ENCODE peak calls at places on chromosomes 2 and 18, in six cellular contexts. X is mesenchymal stem cell, E is IMR-90, D is mesendoderm, C is neuronal stem cell, P is H1. Z is an unnamed sample.

GRCh38 chr2:96138146-96139145 is at the start of gene ASTL:
- DNase-seq in X (peak; percentile 32), E (peak; percentile 32), D (peak; percentile 75), C (no peak), P (peak; percentile 88), Z (peak; percentile 98)

GRCh38 chr2:7146151-7146550 is 228.9 kb downstream of the RNF144A start:
- DNase-seq in X (no peak), E (no peak), D (no peak), C (no peak), P (no peak), Z (no peak)

GRCh38 chr2:36423172-36423571 is 67.6 kb downstream of the CRIM1 start:
- DNase-seq in X (no peak), E (no peak), D (no peak), C (no peak), P (no peak), Z (no peak)

GRCh38 chr2:95052301-95052700 is 26.8 kb downstream of the MAL start:
- DNase-seq in X (no peak), E (no peak), D (no peak), C (no peak), P (no peak), Z (no peak)

GRCh38 chr18:58893388-58894099 is 28.9 kb downstream of the ZNF532 start:
- DNase-seq in X (no peak), E (peak; percentile 53), D (no peak), C (no peak), P (no peak), Z (no peak)

GRCh38 chr2:99863914-99864273 is 278.5 kb downstream of the AFF3 start:
- DNase-seq in X (peak; percentile 72), E (peak; percentile 28), D (no peak), C (no peak), P (no peak), Z (no peak)

GRCh38 chr2:40448476-40449079 is 3.3 kb downstream of the SLC8A1 start:
- DNase-seq in X (peak; percentile 22), E (peak; percentile 52), D (peak; percentile 69), C (no peak), P (no peak), Z (peak; percentile 41)

GRCh38 chr2:10933700-10934225 is 22.0 kb downstream of the KCNF1 start:
- DNase-seq in X (no peak), E (no peak), D (no peak), C (no peak), P (no peak), Z (no peak)

GRCh38 chr2:26970244-26970927 is at the start of gene MAPRE3:
- DNase-seq in X (peak; percentile 79), E (peak; percentile 57), D (peak; percentile 97), C (peak; percentile 97), P (peak; percentile 97), Z (peak; percentile 98)

GRCh38 chr2:129379411-129379810 is 600.1 kb upstream of the RAB6C start:
- DNase-seq in X (no peak), E (no peak), D (no peak), C (no peak), P (no peak), Z (no peak)

GRCh38 chr2:9914384-9915065 is 37.0 kb upstream of the GRHL1 start:
- DNase-seq in X (peak; percentile 86), E (peak; percentile 91), D (peak; percentile 57), C (no peak), P (no peak), Z (no peak)

GRCh38 chr18:47826157-47827074 is 104.0 kb downstream of the SMAD2 start:
- DNase-seq in X (no peak), E (no peak), D (no peak), C (no peak), P (no peak), Z (no peak)

GRCh38 chr18:13562494-13563029 is 163.8 kb downstream of the FAM210A start:
- DNase-seq in X (no peak), E (no peak), D (no peak), C (no peak), P (no peak), Z (no peak)

GRCh38 chr2:25960920-25961319 is 21.4 kb downstream of the KIF3C start:
- DNase-seq in X (peak; percentile 70), E (peak; percentile 63), D (no peak), C (no peak), P (no peak), Z (no peak)

GRCh38 chr2:220913384-220913783 is 658.7 kb downstream of the EPHA4 start:
- DNase-seq in X (no peak), E (peak; percentile 52), D (no peak), C (no peak), P (no peak), Z (no peak)

GRCh38 chr2:96960271-96960955 is 26.0 kb downstream of the FAM178B start:
- DNase-seq in X (peak; percentile 81), E (peak; percentile 79), D (peak; percentile 89), C (peak; percentile 84), P (peak; percentile 97), Z (peak; percentile 91)

GRCh38 chr2:102717308-102718018 is 44.4 kb upstream of the TMEM182 start:
- DNase-seq in X (peak; percentile 42), E (peak; percentile 36), D (no peak), C (no peak), P (no peak), Z (no peak)

GRCh38 chr2:210617732-210618330 is 61.4 kb downstream of the CPS1 start:
- DNase-seq in X (peak; percentile 55), E (peak; percentile 49), D (peak; percentile 64), C (peak; percentile 23), P (no peak), Z (no peak)

GRCh38 chr2:85933753-85934594 is 45.2 kb upstream of the ST3GAL5 start:
- DNase-seq in X (peak; percentile 92), E (peak; percentile 92), D (peak; percentile 80), C (no peak), P (no peak), Z (no peak)

GRCh38 chr2:111226797-111227700 is 106.3 kb downstream of the BCL2L11 start:
- DNase-seq in X (peak; percentile 18), E (peak; percentile 37), D (no peak), C (no peak), P (no peak), Z (no peak)

GRCh38 chr18:59916746-59917145 is 16.9 kb downstream of the PMAIP1 start:
- DNase-seq in X (no peak), E (no peak), D (no peak), C (no peak), P (peak; percentile 31), Z (no peak)

GRCh38 chr2:174535757-174536703 is 49.2 kb upstream of the GPR155 start:
- DNase-seq in X (no peak), E (no peak), D (peak; percentile 34), C (no peak), P (no peak), Z (no peak)

GRCh38 chr2:161104054-161104553 is 56.1 kb upstream of the TANK start:
- DNase-seq in X (no peak), E (no peak), D (no peak), C (no peak), P (no peak), Z (no peak)

GRCh38 chr2:196314780-196315179 is 143.4 kb upstream of the STK17B start:
- DNase-seq in X (peak; percentile 47), E (no peak), D (peak; percentile 79), C (no peak), P (no peak), Z (no peak)

GRCh38 chr2:119469661-119470297 is 38.1 kb downstream of the TMEM37 start:
- DNase-seq in X (no peak), E (no peak), D (no peak), C (no peak), P (no peak), Z (no peak)

GRCh38 chr2:6184532-6185302 is 492.5 kb downstream of the SOX11 start:
- DNase-seq in X (peak; percentile 55), E (peak; percentile 66), D (no peak), C (peak; percentile 18), P (no peak), Z (no peak)

GRCh38 chr2:158502984-158503383 is 46.2 kb downstream of the PKP4 start:
- DNase-seq in X (peak; percentile 47), E (peak; percentile 83), D (peak; percentile 73), C (no peak), P (no peak), Z (no peak)

GRCh38 chr18:24567199-24567598 is 106.8 kb downstream of the HRH4 start:
- DNase-seq in X (peak; percentile 39), E (peak; percentile 59), D (peak; percentile 67), C (no peak), P (peak; percentile 29), Z (no peak)

GRCh38 chr2:73386894-73387636 is 1.4 kb downstream of the ALMS1 start:
- DNase-seq in X (no peak), E (no peak), D (no peak), C (no peak), P (no peak), Z (no peak)

DNA sequence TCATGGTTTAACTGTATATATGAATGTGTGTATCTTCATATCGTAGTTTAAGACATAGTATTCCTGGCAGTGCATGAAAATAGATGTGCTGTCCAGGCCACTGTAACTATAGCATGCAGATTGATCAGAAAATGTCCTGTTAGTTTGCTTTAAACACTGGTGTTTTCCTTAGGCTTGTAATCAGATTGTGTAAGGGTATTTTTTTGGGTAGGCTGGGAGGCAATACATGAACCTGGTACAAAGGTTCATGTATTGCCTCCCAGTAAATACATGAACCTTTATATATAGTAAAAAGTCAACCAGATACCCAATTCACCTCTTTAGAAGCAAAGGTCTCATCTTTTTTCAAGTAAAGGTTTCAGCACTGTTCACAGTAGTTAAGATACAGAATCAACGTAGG is 1.6 kb downstream of the COQ10B start:
- DNase-seq in X (peak; percentile 21), E (no peak), D (no peak), C (no peak), P (no peak), Z (no peak)
- H3K4ac ChIP-seq in X (no peak overlapping the region), E (no peak overlapping the region), D (no peak overlapping the region), C (no peak overlapping the region), P (no peak overlapping the region), Z (no peak overlapping the region)

GRCh38 chr2:88448248-88448647 is 4.2 kb downstream of the FOXI3 start:
- DNase-seq in X (no peak), E (no peak), D (no peak), C (no peak), P (no peak), Z (no peak)
- H2BK15ac ChIP-seq in X (no peak overlapping the region), E (no peak overlapping the region), D (no peak overlapping the region), C (no peak overlapping the region), P (peak overlapping the region; percentile 61), Z (no peak overlapping the region)

GRCh38 chr2:231665208-231665921 is 43.0 kb upstream of the PTMA start:
- DNase-seq in X (no peak), E (no peak), D (no peak), C (no peak), P (no peak), Z (peak; percentile 31)

GRCh38 chr2:231666171-231667095 is 41.9 kb upstream of the PTMA start:
- DNase-seq in X (peak; percentile 96), E (peak; percentile 91), D (peak; percentile 99), C (no peak), P (peak; percentile 87), Z (peak; percentile 97)

GRCh38 chr2:231668981-231669380 is 39.3 kb upstream of the PTMA start:
- DNase-seq in X (no peak), E (no peak), D (no peak), C (no peak), P (no peak), Z (no peak)

GRCh38 chr2:231667096-231667427 is 41.3 kb upstream of the PTMA start:
- DNase-seq in X (no peak), E (no peak), D (no peak), C (no peak), P (no peak), Z (no peak)

GRCh38 chr2:231667497-231667896 is 40.8 kb upstream of the PTMA start:
- DNase-seq in X (no peak), E (no peak), D (no peak), C (no peak), P (no peak), Z (peak; percentile 25)
- H3K27ac ChIP-seq in X (peak overlapping the region; percentile 97), E (peak overlapping the region; percentile 99), D (peak overlapping the region; percentile 95), C (no peak overlapping the region), P (no peak overlapping the region), Z (peak overlapping the region; percentile 85)

GRCh38 chr2:172248381-172249173 is 145.9 kb upstream of the DLX2 start:
- DNase-seq in X (no peak), E (peak; percentile 63), D (peak; percentile 96), C (no peak), P (no peak), Z (no peak)
- H3K4ac ChIP-seq in X (peak overlapping the region; percentile 63), E (peak overlapping the region; percentile 85), D (peak overlapping the region; percentile 72), C (no peak overlapping the region), P (no peak overlapping the region), Z (no peak overlapping the region)

Z was measured in H9.